ENCODE peak calls at places on chromosome 5, in six cellular contexts. T is GM12865, C is uterus, X is fibroblast of mammary gland, M is vagina, V is transverse colon. W is an unnamed sample.

GRCh38 chr5:80125962-80126480 is 90.9 kb downstream of the THBS4 start:
- DNase-seq in C (no peak), M (no peak), X (peak), V (no peak), T (peak), W (no peak)

GRCh38 chr5:157371655-157372471 is 88.2 kb upstream of the NIPAL4 start:
- DNase-seq in C (no peak), T (no peak), X (no peak), M (no peak), V (no peak), W (no peak)

GRCh38 chr5:170330568-170331054 is 33.0 kb upstream of the LCP2 start:
- DNase-seq in X (no peak), T (peak), V (no peak), C (no peak), M (no peak), W (no peak)

GRCh38 chr5:146699729-146700430 is 178.7 kb downstream of the PPP2R2B start:
- DNase-seq in M (no peak), C (no peak), T (no peak), V (no peak), X (no peak), W (no peak)

GRCh38 chr5:53642006-53642405 is 81.6 kb downstream of the NDUFS4 start:
- DNase-seq in T (no peak), M (no peak), C (no peak), V (no peak), X (peak), W (no peak)

GRCh38 chr5:141778211-141778610 is 96.2 kb upstream of the ARAP3 start:
- DNase-seq in V (no peak), M (no peak), T (peak), C (peak), X (peak), W (no peak)

GRCh38 chr5:5293029-5293428 is 129.4 kb upstream of the ICE1 start:
- DNase-seq in V (no peak), T (no peak), M (no peak), X (no peak), C (no peak), W (no peak)

GRCh38 chr5:2750758-2751464 is 566 bp downstream of the IRX2 start:
- DNase-seq in V (no peak), M (no peak), X (no peak), T (no peak), C (no peak), W (no peak)

GRCh38 chr5:57338849-57339340 is 143.7 kb downstream of the ACTBL2 start:
- DNase-seq in T (no peak), X (no peak), M (no peak), C (no peak), V (no peak), W (no peak)

GRCh38 chr5:74017112-74017511 is 391.1 kb downstream of the ARHGEF28 start:
- DNase-seq in T (no peak), M (no peak), X (no peak), V (no peak), C (no peak), W (no peak)

GRCh38 chr5:179763215-179763945 is 30.4 kb upstream of the LTC4S start:
- DNase-seq in M (no peak), V (peak), T (peak), X (peak), C (peak), W (peak)

GRCh38 chr5:150789431-150789830 is 10.9 kb downstream of the SMIM3 start:
- DNase-seq in T (no peak), M (no peak), C (no peak), V (no peak), X (no peak), W (no peak)

GRCh38 chr5:89147026-89147425 is 264.0 kb upstream of the MEF2C start:
- DNase-seq in V (no peak), M (no peak), X (peak), T (no peak), C (no peak), W (no peak)

GRCh38 chr5:107900721-107901120 is 230.0 kb upstream of the EFNA5 start:
- DNase-seq in M (no peak), T (no peak), V (no peak), C (no peak), X (no peak), W (no peak)

GRCh38 chr5:5288236-5288635 is 134.2 kb upstream of the ICE1 start:
- DNase-seq in X (peak), T (no peak), V (no peak), M (no peak), C (no peak), W (no peak)

GRCh38 chr5:32714836-32715235 is 3.7 kb downstream of the NPR3 start:
- DNase-seq in M (no peak), C (no peak), V (no peak), T (no peak), X (no peak), W (no peak)

GRCh38 chr5:120017523-120017922 is 388.2 kb downstream of the FAM170A start:
- DNase-seq in C (no peak), X (peak), M (no peak), V (no peak), T (no peak), W (no peak)

GRCh38 chr5:151675956-151676712 is 10.6 kb downstream of the SPARC start:
- DNase-seq in V (no peak), C (no peak), M (no peak), T (no peak), X (no peak), W (peak)

GRCh38 chr5:77087484-77088291 is 603 bp upstream of the ZBED3 start:
- DNase-seq in V (peak), M (peak), C (no peak), T (no peak), X (no peak), W (peak)

GRCh38 chr5:82421119-82421518 is 143.0 kb upstream of the RPS23 start:
- DNase-seq in T (no peak), C (no peak), X (peak), V (no peak), M (no peak), W (no peak)

GRCh38 chr5:56346717-56347116 is 113.6 kb upstream of the ANKRD55 start:
- DNase-seq in M (no peak), V (no peak), C (peak), T (no peak), X (no peak), W (no peak)

GRCh38 chr5:132132138-132132537 is 58.5 kb downstream of the CSF2 start:
- DNase-seq in C (no peak), T (no peak), V (no peak), X (no peak), M (no peak), W (no peak)

GRCh38 chr5:23742701-23743100 is 235.3 kb downstream of the PRDM9 start:
- DNase-seq in X (peak), V (no peak), C (no peak), M (no peak), T (no peak), W (no peak)

GRCh38 chr5:142826741-142827492 is 56.7 kb downstream of the ARHGAP26 start:
- DNase-seq in T (peak), X (peak), C (peak), M (no peak), V (no peak), W (no peak)

GRCh38 chr5:12277504-12278192 is 373.4 kb upstream of the CTNND2 start:
- DNase-seq in X (no peak), T (peak), V (no peak), C (no peak), M (no peak), W (no peak)

GRCh38 chr5:65927497-65928340 is 1.3 kb downstream of the ERBIN start:
- DNase-seq in V (no peak), M (no peak), T (peak), X (peak), C (no peak), W (no peak)

GRCh38 chr5:173327084-173327947 is 898 bp downstream of the STC2 start:
- DNase-seq in C (no peak), X (peak), M (no peak), V (no peak), T (peak), W (no peak)

GRCh38 chr5:10892135-10892910 is 131.3 kb upstream of the DAP start:
- DNase-seq in C (no peak), X (no peak), T (no peak), M (peak), V (no peak), W (no peak)

GRCh38 chr5:77224672-77225355 is 14.3 kb downstream of the PDE8B start:
- DNase-seq in C (no peak), M (no peak), V (no peak), T (no peak), X (peak), W (peak)

GRCh38 chr5:181189962-181190710 is 14.9 kb downstream of the TRIM7 start:
- DNase-seq in V (peak), X (no peak), C (no peak), M (no peak), T (peak), W (no peak)

GRCh38 chr5:14268236-14268701 is 125.1 kb downstream of the TRIO start:
- DNase-seq in C (no peak), V (no peak), T (no peak), X (peak), M (no peak), W (no peak)

GRCh38 chr5:107636555-107636954 is 34.2 kb downstream of the EFNA5 start:
- DNase-seq in C (no peak), V (no peak), X (no peak), M (no peak), T (no peak), W (no peak)

GRCh38 chr5:169637085-169637855 is at the start of gene DOCK2:
- DNase-seq in V (peak), C (no peak), T (peak), M (no peak), X (no peak), W (no peak)

GRCh38 chr5:126805108-126805507 is 28.2 kb downstream of the LMNB1 start:
- DNase-seq in V (no peak), T (no peak), X (peak), C (no peak), M (no peak), W (no peak)

GRCh38 chr5:76746677-76747076 is 30.8 kb downstream of the F2R start:
- DNase-seq in M (no peak), T (no peak), C (no peak), V (no peak), X (no peak), W (no peak)

GRCh38 chr5:56123531-56124243 is 109.4 kb downstream of the ANKRD55 start:
- DNase-seq in C (peak), T (no peak), X (peak), M (peak), V (peak), W (no peak)

GRCh38 chr5:149288437-149288836 is 16.8 kb downstream of the AFAP1L1 start:
- DNase-seq in T (no peak), V (no peak), M (no peak), X (no peak), C (peak), W (no peak)
- H3K4me3 ChIP-seq in T (no peak), V (no peak), M (no peak), X (no peak), C (no peak), W (no peak)

DNA sequence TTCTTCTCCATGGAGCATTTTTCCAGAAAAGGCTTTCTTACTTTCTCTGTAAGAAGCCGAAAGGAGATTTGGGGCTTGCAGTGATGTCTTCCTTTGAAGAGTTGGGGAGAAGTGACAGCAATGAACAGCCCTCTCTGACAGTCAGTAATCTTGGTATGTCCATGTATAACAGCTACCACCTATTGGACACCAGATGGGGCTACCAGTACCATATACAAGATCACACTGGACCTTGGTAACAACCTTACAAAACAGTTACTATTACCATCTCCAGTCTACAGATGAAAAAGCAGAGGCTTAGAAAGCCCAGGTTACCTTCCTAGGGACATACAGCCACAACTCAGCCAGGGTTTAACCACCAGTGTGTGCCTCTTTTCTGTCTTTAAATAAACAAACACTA is 272.7 kb upstream of the TRPC7 start:
- DNase-seq in X (no peak), M (no peak), V (no peak), T (no peak), C (no peak), W (no peak)
- TF ChIP-seq CTCF in X (peak), M (no peak), V (no peak), T (no peak), C (no peak), W (peak)

GRCh38 chr5:139763584-139764249 is 31.9 kb upstream of the PSD2 start:
- DNase-seq in C (no peak), M (no peak), V (no peak), T (no peak), X (no peak), W (no peak)

GRCh38 chr5:139764250-139764791 is 31.3 kb upstream of the PSD2 start:
- DNase-seq in C (no peak), T (no peak), X (no peak), M (no peak), V (no peak), W (no peak)

GRCh38 chr5:139767960-139768359 is 27.6 kb upstream of the PSD2 start:
- DNase-seq in C (no peak), T (no peak), M (no peak), V (no peak), X (no peak), W (no peak)

GRCh38 chr5:139765040-139765408 is 30.6 kb upstream of the PSD2 start:
- DNase-seq in T (no peak), X (no peak), M (no peak), C (no peak), V (no peak), W (no peak)

DNA sequence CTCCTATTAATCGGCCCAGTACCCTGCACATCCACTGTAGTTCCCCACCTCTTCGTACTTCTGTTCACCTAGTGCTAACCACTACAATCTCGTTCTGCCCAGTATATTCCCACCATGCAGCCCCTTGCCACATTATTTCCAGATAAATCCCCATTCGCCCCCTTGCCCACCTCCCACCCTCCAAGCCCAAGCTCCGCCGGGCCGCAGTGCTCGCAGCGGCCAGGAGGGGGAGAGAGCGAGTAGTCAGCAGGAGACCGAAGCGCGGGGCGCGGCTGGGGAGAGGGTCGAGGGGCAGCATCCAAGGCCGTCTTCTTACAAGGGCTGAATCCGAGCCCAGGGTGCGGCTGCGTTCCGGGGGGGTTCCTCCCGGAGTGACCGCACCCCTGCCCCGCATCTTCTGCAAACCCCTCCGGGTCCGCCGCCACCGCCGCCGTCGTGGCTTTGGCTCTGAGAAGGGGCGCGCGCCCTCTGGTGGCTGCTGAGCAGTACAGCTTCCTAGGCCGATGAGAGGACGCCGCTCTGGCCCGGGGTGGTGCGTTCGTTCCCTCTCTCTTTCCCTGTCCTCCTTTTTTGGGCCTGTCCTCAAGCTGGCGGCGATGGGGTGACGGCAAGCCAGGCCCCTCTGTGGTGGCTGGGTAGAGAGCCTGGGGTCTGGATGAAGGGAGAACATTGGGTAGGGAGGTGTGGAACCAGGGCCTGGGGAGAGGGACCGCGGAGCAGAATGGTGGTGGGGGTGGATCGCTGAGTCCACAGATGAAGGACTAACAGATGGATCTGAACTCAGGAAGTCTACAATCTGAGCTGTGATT is 30.0 kb upstream of the PSD2 start:
- DNase-seq in X (peak), C (peak), T (peak), V (peak), M (no peak), W (no peak)
- H3K4me3 ChIP-seq in X (peak), C (peak), T (peak), V (peak), M (peak), W (peak)

GRCh38 chr5:113087994-113088519 is 111.5 kb downstream of the DCP2 start:
- DNase-seq in T (no peak), V (no peak), C (no peak), M (peak), X (no peak), W (no peak)

GRCh38 chr5:113091622-113092021 is 115.0 kb downstream of the DCP2 start:
- DNase-seq in V (no peak), X (no peak), M (no peak), T (no peak), C (no peak), W (no peak)

GRCh38 chr5:113092683-113093082 is 116.1 kb downstream of the DCP2 start:
- DNase-seq in V (no peak), T (no peak), C (no peak), M (no peak), X (no peak), W (no peak)

GRCh38 chr5:113089653-113090335 is 113.2 kb downstream of the DCP2 start:
- DNase-seq in X (peak), T (no peak), C (no peak), V (no peak), M (peak), W (no peak)

DNA sequence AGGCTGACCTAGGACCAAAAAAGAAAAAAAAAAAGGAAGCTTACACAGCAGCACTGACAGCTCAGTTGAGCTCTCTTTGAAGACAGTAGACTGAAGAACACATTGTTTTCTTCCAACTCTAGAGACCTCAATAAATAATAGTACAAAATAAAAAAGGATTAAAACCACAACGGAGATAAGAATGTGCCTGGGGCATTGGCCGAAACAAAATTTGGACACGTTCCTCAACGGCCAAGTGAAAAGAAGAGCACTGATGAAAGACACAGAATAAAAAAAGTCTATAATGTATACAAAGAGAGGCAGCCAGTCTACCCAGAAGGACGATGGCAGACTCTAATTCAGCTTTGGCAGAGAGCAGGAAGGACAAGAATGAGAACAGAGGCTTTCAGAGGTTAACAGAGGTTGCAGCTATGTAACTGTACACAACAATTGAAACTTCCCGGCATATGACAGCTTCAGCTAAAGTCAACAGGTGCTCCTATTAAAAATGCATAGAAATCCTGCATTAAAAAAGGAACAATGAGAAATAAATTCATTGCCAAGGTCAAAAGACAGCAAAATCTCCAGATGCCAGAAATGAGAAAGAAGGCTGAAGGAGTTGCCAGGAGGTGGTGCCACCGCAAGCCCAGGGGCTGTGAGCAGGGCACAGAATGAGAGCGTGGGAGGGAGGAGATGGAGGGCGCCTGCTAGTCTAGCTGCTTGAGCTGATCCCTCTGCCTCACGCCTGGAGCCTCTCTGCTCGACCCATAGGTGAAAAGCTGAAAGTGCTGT is 113.9 kb downstream of the DCP2 start:
- DNase-seq in V (no peak), C (no peak), M (no peak), X (no peak), T (peak), W (no peak)
- TF ChIP-seq CTCF in V (no peak), C (no peak), M (no peak), X (no peak), T (no peak), W (peak)

GRCh38 chr5:6705959-6706358 is 7.3 kb upstream of the TENT4A start:
- DNase-seq in T (no peak), C (no peak), V (no peak), M (no peak), X (no peak), W (no peak)
- H3K4me3 ChIP-seq in T (no peak), C (no peak), V (no peak), M (no peak), X (no peak), W (no peak)

GRCh38 chr5:67303356-67303755 is 106.8 kb upstream of the CD180 start:
- DNase-seq in M (no peak), C (no peak), V (no peak), X (peak), T (no peak), W (no peak)
- TF ChIP-seq CTCF in M (no peak), C (no peak), V (no peak), X (no peak), T (no peak), W (no peak)

GRCh38 chr5:96896285-96896711 is 20.0 kb downstream of the ERAP2 start:
- DNase-seq in T (peak), X (no peak), V (no peak), M (no peak), C (no peak), W (no peak)
- H3K4me3 ChIP-seq in T (peak), X (no peak), V (no peak), M (no peak), C (no peak), W (no peak)

DNA sequence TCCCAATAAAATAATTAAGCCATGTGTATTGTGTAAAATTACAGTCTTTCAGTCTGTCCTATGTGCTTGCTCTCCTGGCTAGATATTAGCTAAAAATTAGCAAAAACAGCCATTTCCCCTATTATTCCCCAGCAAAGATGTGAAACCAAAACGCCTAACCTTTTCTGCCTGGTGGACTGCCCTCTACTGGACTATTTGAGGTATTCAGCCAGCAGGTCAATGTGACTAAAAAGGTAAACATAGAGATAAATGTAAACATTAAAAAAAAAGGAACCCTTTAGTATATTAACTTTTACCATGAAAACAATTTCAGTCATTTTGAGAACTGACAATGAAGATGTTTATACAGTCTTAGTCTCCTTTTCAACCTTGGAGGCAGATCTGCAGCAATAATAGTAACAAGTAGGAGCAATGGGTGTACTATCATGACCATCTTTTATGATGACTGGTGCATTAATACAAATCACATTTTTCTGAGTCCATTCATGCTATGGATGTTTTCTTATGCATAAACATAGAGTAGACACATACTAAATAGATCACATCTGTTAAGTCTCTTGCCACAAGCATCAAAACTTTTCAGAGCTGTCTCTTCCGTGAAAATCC is 10.1 kb downstream of the ATG12 start:
- DNase-seq in X (peak), C (no peak), V (peak), M (no peak), T (peak), W (no peak)
- TF ChIP-seq CTCF in X (peak), C (peak), V (peak), M (peak), T (peak), W (peak)

W was measured in LNCaP clone FGC.